ENCODE peak calls at places on chromosome 4, in six cellular contexts. H is H1, Y is mesenchymal stem cell, R is neuronal stem cell, D is IMR-90, B is H9. P is an unnamed sample.

GRCh38 chr4:153448003-153448731 is 18.0 kb upstream of the TMEM131L start:
- DNase-seq in H (no peak), Y (peak; percentile 44), R (no peak), D (peak; percentile 81), B (no peak), P (no peak)

GRCh38 chr4:76948441-76949292 is 885 bp upstream of the SEPTIN11 start:
- DNase-seq in H (no peak), Y (peak; percentile 95), R (peak; percentile 82), D (peak; percentile 76), B (peak; percentile 75), P (peak; percentile 76)

GRCh38 chr4:41216294-41217019 is 2.1 kb upstream of the APBB2 start:
- DNase-seq in H (peak; percentile 91), Y (peak; percentile 83), R (peak; percentile 69), D (peak; percentile 57), B (peak; percentile 93), P (peak; percentile 73)

GRCh38 chr4:93384897-93385296 is 443.7 kb upstream of the ATOH1 start:
- DNase-seq in H (no peak), Y (peak; percentile 36), R (no peak), D (peak; percentile 81), B (no peak), P (peak; percentile 46)

GRCh38 chr4:98484031-98484430 is 174.4 kb downstream of the TSPAN5 start:
- DNase-seq in H (no peak), Y (no peak), R (no peak), D (no peak), B (no peak), P (no peak)

GRCh38 chr4:55468724-55469123 is 73.0 kb downstream of the TMEM165 start:
- DNase-seq in H (no peak), Y (peak; percentile 86), R (no peak), D (peak; percentile 88), B (no peak), P (peak; percentile 5)

GRCh38 chr4:24164054-24164453 is 274.2 kb upstream of the PPARGC1A start:
- DNase-seq in H (no peak), Y (peak; percentile 18), R (no peak), D (peak; percentile 39), B (no peak), P (no peak)

GRCh38 chr4:112652216-112652615 is 15.3 kb downstream of the LARP7 start:
- DNase-seq in H (no peak), Y (no peak), R (peak; percentile 51), D (no peak), B (peak; percentile 55), P (no peak)

GRCh38 chr4:133188433-133189175 is 39.5 kb downstream of the PCDH10 start:
- DNase-seq in H (no peak), Y (peak; percentile 7), R (no peak), D (no peak), B (no peak), P (no peak)

GRCh38 chr4:81631958-81632439 is 160.3 kb upstream of the RASGEF1B start:
- DNase-seq in H (no peak), Y (peak; percentile 70), R (no peak), D (peak; percentile 43), B (no peak), P (no peak)

GRCh38 chr4:1033840-1034551 is 22.6 kb downstream of the FGFRL1 start:
- DNase-seq in H (no peak), Y (no peak), R (no peak), D (peak; percentile 18), B (no peak), P (no peak)

GRCh38 chr4:150974750-150975149 is 40.3 kb downstream of the LRBA start:
- DNase-seq in H (no peak), Y (no peak), R (no peak), D (no peak), B (no peak), P (no peak)

GRCh38 chr4:184165291-184165690 is 52.4 kb downstream of the ENPP6 start:
- DNase-seq in H (no peak), Y (peak; percentile 11), R (no peak), D (peak; percentile 11), B (peak; percentile 65), P (peak; percentile 75)

GRCh38 chr4:162523171-162523570 is 359.4 kb upstream of the FSTL5 start:
- DNase-seq in H (no peak), Y (no peak), R (no peak), D (no peak), B (no peak), P (no peak)

GRCh38 chr4:75912968-75913367 is 10.7 kb upstream of the PPEF2 start:
- DNase-seq in H (no peak), Y (no peak), R (no peak), D (no peak), B (no peak), P (no peak)

GRCh38 chr4:2172627-2173231 is 69.2 kb downstream of the HAUS3 start:
- DNase-seq in H (no peak), Y (no peak), R (no peak), D (no peak), B (no peak), P (no peak)

GRCh38 chr4:99473131-99473530 is 37.7 kb upstream of the C4orf17 start:
- DNase-seq in H (no peak), Y (no peak), R (no peak), D (peak; percentile 11), B (no peak), P (peak; percentile 46)

GRCh38 chr4:91837608-91838029 is 466.1 kb upstream of the GRID2 start:
- DNase-seq in H (no peak), Y (peak; percentile 52), R (no peak), D (no peak), B (no peak), P (peak; percentile 2)

GRCh38 chr4:16140520-16141249 is 56.9 kb upstream of the PROM1 start:
- DNase-seq in H (no peak), Y (peak; percentile 87), R (no peak), D (peak; percentile 68), B (no peak), P (peak; percentile 78)

GRCh38 chr4:5823542-5824211 is 69.2 kb downstream of the CRMP1 start:
- DNase-seq in H (no peak), Y (no peak), R (no peak), D (no peak), B (no peak), P (no peak)

GRCh38 chr4:7023486-7023885 is 19.7 kb upstream of the TADA2B start:
- DNase-seq in H (no peak), Y (no peak), R (no peak), D (no peak), B (no peak), P (no peak)

GRCh38 chr4:96955226-96955625 is 1115.3 kb downstream of the PDHA2 start:
- DNase-seq in H (no peak), Y (no peak), R (no peak), D (no peak), B (no peak), P (no peak)

GRCh38 chr4:680931-681645 is 6.7 kb downstream of the MYL5 start:
- DNase-seq in H (peak; percentile 75), Y (peak; percentile 70), R (no peak), D (no peak), B (peak; percentile 77), P (no peak)

GRCh38 chr4:152102184-152103000 is 341.6 kb upstream of the GATB start:
- DNase-seq in H (no peak), Y (peak; percentile 78), R (no peak), D (peak; percentile 92), B (no peak), P (peak; percentile 91)

GRCh38 chr4:159455675-159456235 is 352.9 kb downstream of the RAPGEF2 start:
- DNase-seq in H (no peak), Y (peak; percentile 64), R (peak; percentile 18), D (peak; percentile 55), B (no peak), P (peak; percentile 22)

GRCh38 chr4:184599492-184600135 is 49.6 kb downstream of the CASP3 start:
- DNase-seq in H (no peak), Y (peak; percentile 25), R (no peak), D (peak; percentile 86), B (no peak), P (no peak)

GRCh38 chr4:156795727-156796126 is 175.9 kb downstream of the PDGFC start:
- DNase-seq in H (no peak), Y (no peak), R (no peak), D (no peak), B (no peak), P (no peak)

GRCh38 chr4:38620527-38620926 is 43.5 kb upstream of the KLF3 start:
- DNase-seq in H (no peak), Y (no peak), R (no peak), D (no peak), B (no peak), P (no peak)

GRCh38 chr4:3280466-3280865 is 12.4 kb upstream of the RGS12 start:
- DNase-seq in H (no peak), Y (no peak), R (no peak), D (no peak), B (no peak), P (no peak)

GRCh38 chr4:167308876-167309275 is 74.6 kb upstream of the SPOCK3 start:
- DNase-seq in H (no peak), Y (no peak), R (no peak), D (no peak), B (no peak), P (no peak)
- H4K91ac ChIP-seq in H (no peak overlapping the region), Y (no peak overlapping the region), R (no peak overlapping the region), D (no peak overlapping the region), B (no peak overlapping the region), P (no peak overlapping the region)

DNA sequence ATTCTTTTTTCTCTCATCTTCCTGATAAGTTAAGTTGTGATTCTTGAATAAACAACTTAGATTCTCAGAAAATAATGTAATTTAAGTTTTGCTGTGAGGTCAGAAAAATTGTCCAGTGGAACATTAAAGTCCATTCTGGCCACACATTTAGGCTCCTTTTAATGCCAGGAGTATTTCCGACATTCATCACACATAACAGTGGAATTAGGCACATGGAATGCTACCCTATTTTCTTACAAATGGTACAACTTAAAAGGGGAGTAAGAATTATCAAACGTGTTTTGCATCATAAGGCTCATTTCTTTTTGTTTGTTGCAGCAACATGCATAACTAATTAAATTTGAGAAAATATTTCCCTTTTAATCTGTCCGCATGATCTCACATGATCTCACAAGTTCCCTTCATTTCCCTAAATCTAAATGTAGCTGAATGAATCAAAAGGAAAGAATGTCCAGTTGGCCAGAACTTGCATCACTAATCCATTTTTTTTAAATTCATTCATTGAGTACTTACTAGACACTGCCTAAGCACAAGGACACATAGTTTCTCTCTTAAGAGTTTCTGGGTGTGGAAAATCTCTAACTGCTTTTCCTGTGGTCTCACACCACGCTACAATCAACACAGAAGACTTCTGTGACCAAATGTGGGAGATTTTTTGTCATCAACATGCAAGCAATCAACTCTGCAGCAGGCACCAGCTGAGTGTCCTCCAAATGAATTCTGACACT is 22.0 kb downstream of the SPARCL1 start:
- DNase-seq in H (no peak), Y (peak; percentile 74), R (no peak), D (peak; percentile 85), B (no peak), P (peak; percentile 33)
- H4K91ac ChIP-seq in H (no peak overlapping the region), Y (no peak overlapping the region), R (no peak overlapping the region), D (peak overlapping the region; percentile 81), B (no peak overlapping the region), P (no peak overlapping the region)

GRCh38 chr4:94691552-94691951 is 66.2 kb upstream of the BMPR1B start:
- DNase-seq in H (no peak), Y (no peak), R (no peak), D (no peak), B (no peak), P (no peak)
- H4K91ac ChIP-seq in H (no peak overlapping the region), Y (no peak overlapping the region), R (no peak overlapping the region), D (no peak overlapping the region), B (no peak overlapping the region), P (no peak overlapping the region)

DNA sequence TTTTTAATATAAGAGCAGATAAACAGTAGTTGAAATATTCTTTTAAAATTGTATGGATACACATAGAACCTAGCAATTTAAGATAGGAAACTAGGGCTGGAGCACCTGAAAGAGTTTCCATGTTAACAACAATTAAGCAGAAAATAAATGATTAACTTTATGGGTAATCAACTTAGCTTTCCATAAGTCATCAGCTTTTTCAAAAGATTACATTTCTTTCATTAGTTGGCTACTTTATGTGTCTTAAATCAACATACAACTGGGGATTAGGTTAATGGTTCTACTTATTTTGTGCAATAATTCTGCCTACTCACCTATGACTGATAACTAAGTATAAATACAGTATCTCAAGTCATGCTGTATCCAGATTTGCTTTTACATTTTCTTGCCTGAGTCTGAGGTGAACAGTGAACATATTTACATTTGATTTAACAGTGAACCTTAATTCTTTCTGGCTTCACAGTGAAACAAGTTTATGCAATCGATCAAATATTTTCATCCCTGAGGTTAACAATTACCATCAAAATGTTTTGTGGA is at the start of gene ANXA10:
- DNase-seq in H (no peak), Y (no peak), R (no peak), D (no peak), B (no peak), P (no peak)
- H4K91ac ChIP-seq in H (no peak within 1 kb of the TSS), Y (no peak within 1 kb of the TSS), R (no peak within 1 kb of the TSS), D (no peak within 1 kb of the TSS), B (no peak within 1 kb of the TSS), P (no peak within 1 kb of the TSS)